ENCODE peak calls at places on chromosome 7, in seven cellular contexts. D, U, C, W, P, X and O are unnamed samples.

GRCh38 chr7:49718755-49719154 is 54.7 kb upstream of the VWC2 start:
- DNase-seq in C (no peak), D (no peak), W (no peak), X (no peak), U (no peak), P (no peak), O (no peak)

GRCh38 chr7:499853-500485 is 19.7 kb downstream of the PDGFA start:
- DNase-seq in D (no peak), P (no peak), X (no peak), C (no peak), W (no peak), U (no peak), O (no peak)

GRCh38 chr7:100802951-100803350 is 24.4 kb downstream of the EPHB4 start:
- DNase-seq in D (no peak), U (no peak), P (no peak), W (no peak), X (no peak), C (no peak), O (no peak)

GRCh38 chr7:122884186-122884585 is 2.1 kb downstream of the CADPS2 start:
- DNase-seq in P (no peak), U (no peak), W (no peak), D (peak; percentile 23), C (no peak), X (no peak), O (no peak)

GRCh38 chr7:29113384-29114102 is 32.8 kb downstream of the CPVL start:
- DNase-seq in D (no peak), W (peak; percentile 41), P (peak; percentile 89), X (peak; percentile 82), U (no peak), C (peak; percentile 52), O (peak; percentile 27)

GRCh38 chr7:148173296-148173695 is 417.3 kb upstream of the C7orf33 start:
- DNase-seq in W (no peak), D (no peak), X (no peak), C (no peak), U (no peak), P (no peak), O (no peak)

GRCh38 chr7:43905209-43905946 is 1.0 kb downstream of the URGCP start:
- DNase-seq in X (peak; percentile 56), U (no peak), W (peak; percentile 20), D (no peak), P (peak; percentile 78), C (peak; percentile 72), O (no peak)

GRCh38 chr7:117809958-117810357 is 63.3 kb downstream of the CTTNBP2 start:
- DNase-seq in W (no peak), U (peak; percentile 4), P (no peak), X (peak; percentile 29), C (no peak), D (no peak), O (no peak)

GRCh38 chr7:1060315-1061080 is 16.2 kb downstream of the GPR146 start:
- DNase-seq in D (no peak), W (no peak), U (no peak), C (peak; percentile 65), X (peak; percentile 80), P (peak; percentile 51), O (no peak)

GRCh38 chr7:2936301-2936700 is 92.2 kb upstream of the GNA12 start:
- DNase-seq in W (no peak), P (no peak), C (no peak), U (no peak), X (no peak), D (no peak), O (no peak)

GRCh38 chr7:39621784-39622411 is 1.5 kb upstream of the RALA start:
- DNase-seq in C (no peak), W (peak; percentile 37), D (no peak), P (peak; percentile 45), X (peak; percentile 42), U (peak; percentile 35), O (no peak)

GRCh38 chr7:25852249-25852994 is 299.6 kb upstream of the NFE2L3 start:
- DNase-seq in W (peak; percentile 75), D (no peak), U (no peak), C (peak; percentile 60), P (peak; percentile 60), X (peak; percentile 56), O (peak; percentile 79)

GRCh38 chr7:24817339-24817738 is 60.1 kb upstream of the GSDME start:
- DNase-seq in X (no peak), W (no peak), C (no peak), D (no peak), P (no peak), U (no peak), O (no peak)

GRCh38 chr7:66206116-66206908 is 1.2 kb downstream of the TPST1 start:
- DNase-seq in D (no peak), U (no peak), X (no peak), C (no peak), W (no peak), P (no peak), O (no peak)

GRCh38 chr7:17523813-17524741 is 225.6 kb downstream of the AHR start:
- DNase-seq in D (no peak), C (no peak), X (no peak), P (peak; percentile 86), W (peak; percentile 78), U (peak; percentile 63), O (no peak)

DNA sequence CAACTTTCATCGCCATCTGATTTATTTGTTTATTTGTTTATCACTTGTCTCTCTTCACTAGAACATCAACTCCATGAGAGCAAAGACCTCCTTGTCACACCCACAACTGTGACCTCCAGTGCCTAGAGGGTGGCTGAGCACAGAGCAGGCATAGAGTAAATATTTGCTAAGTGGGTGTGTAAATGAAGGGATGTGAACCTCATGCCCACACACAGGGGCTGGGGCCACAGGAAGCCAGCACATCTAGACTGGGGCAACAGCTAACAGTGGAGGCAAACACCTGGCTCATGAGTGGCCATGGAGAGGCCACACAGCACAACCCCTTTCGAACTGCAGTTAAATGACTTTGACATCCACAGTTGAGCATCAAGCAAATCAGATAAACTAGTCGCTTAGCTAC is 39.8 kb downstream of the AKR1B1 start:
- DNase-seq in P (no peak), U (no peak), X (no peak), W (no peak), D (no peak), C (no peak), O (no peak)
- H2BK120ac ChIP-seq in P (no peak overlapping the region), U (no peak overlapping the region), X (no peak overlapping the region), W (no peak overlapping the region), D (no peak overlapping the region), C (no peak overlapping the region), O (no peak overlapping the region)

GRCh38 chr7:143258830-143259229 is 4.4 kb upstream of the GSTK1 start:
- DNase-seq in U (peak; percentile 20), X (no peak), P (no peak), C (no peak), W (peak; percentile 25), D (no peak), O (no peak)
- H2BK120ac ChIP-seq in U (no peak overlapping the region), X (no peak overlapping the region), P (no peak overlapping the region), C (no peak overlapping the region), W (no peak overlapping the region), D (no peak overlapping the region), O (no peak overlapping the region)

GRCh38 chr7:33714208-33714607 is 191.1 kb upstream of the BMPER start:
- DNase-seq in X (no peak), W (no peak), D (no peak), P (no peak), U (no peak), C (no peak), O (no peak)
- H2BK120ac ChIP-seq in X (no peak overlapping the region), W (no peak overlapping the region), D (no peak overlapping the region), P (no peak overlapping the region), U (no peak overlapping the region), C (no peak overlapping the region), O (no peak overlapping the region)

DNA sequence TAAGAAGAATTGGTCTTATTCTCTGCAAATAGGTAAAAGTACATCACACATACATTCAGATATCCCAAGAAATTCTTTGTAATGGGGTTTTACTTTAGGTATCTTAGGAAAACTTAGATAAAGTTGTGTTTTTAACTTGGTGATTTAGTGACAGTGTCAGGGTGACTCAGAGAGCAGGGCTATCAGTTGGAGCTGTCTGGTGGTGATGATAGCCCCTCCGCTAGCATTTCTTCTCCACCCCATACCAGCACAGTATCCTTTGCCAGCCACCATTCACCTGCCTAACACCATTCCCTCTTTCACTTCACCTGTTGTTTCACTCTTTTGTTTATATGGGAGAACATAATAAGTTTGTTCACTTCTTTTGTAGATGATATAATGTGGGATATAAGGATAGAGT is 30.4 kb downstream of the VPS50 start:
- DNase-seq in D (no peak), C (no peak), U (no peak), W (no peak), X (no peak), P (no peak), O (no peak)
- H2BK120ac ChIP-seq in D (no peak overlapping the region), C (no peak overlapping the region), U (no peak overlapping the region), W (no peak overlapping the region), X (no peak overlapping the region), P (no peak overlapping the region), O (no peak overlapping the region)